ENCODE peak calls at places on chromosomes 6 and 20, in four cellular contexts. P is A549, X is HepG2, N is K562. K is an unnamed sample.
A peak's percentile ranks its signal among the peaks of the same experiment; 100 is the strongest.

GRCh38 chr20:45987108-45987780 is 15.2 kb upstream of the ZNF335 start:
- DNase-seq in P (peak; percentile 83), X (peak; percentile 73), N (peak; percentile 85), K (no peak)

GRCh38 chr20:63163596-63164560 is 52.1 kb downstream of the YTHDF1 start:
- DNase-seq in P (no peak), X (no peak), N (no peak), K (no peak)

GRCh38 chr6:133756046-133756445 is 132.9 kb upstream of the TCF21 start:
- DNase-seq in P (no peak), X (no peak), N (no peak), K (no peak)

GRCh38 chr6:65984089-65984488 is 277.1 kb upstream of the EYS start:
- DNase-seq in P (no peak), X (no peak), N (no peak), K (no peak)

GRCh38 chr6:104357928-104358327 is 501.8 kb downstream of the HACE1 start:
- DNase-seq in P (no peak), X (no peak), N (no peak), K (no peak)

GRCh38 chr6:41153451-41153850 is 696 bp downstream of the TREML1 start:
- DNase-seq in P (no peak), X (no peak), N (no peak), K (no peak)

GRCh38 chr6:27778625-27779417 is 133.4 kb downstream of the OR2B2 start:
- DNase-seq in P (no peak), X (no peak), N (no peak), K (no peak)

GRCh38 chr6:28580484-28580883 is 54.8 kb downstream of the GPX5 start:
- DNase-seq in P (no peak), X (no peak), N (no peak), K (no peak)

GRCh38 chr6:147023148-147023547 is 181.1 kb upstream of the STXBP5 start:
- DNase-seq in P (no peak), X (no peak), N (no peak), K (no peak)

GRCh38 chr20:54219751-54220426 is 12.0 kb downstream of the PFDN4 start:
- DNase-seq in P (peak; percentile 60), X (peak; percentile 61), N (no peak), K (no peak)

GRCh38 chr6:3850451-3851203 is 1.5 kb downstream of the FAM50B start:
- DNase-seq in P (no peak), X (no peak), N (no peak), K (peak; percentile 30)

GRCh38 chr20:24917056-24917455 is 32.0 kb upstream of the CST7 start:
- DNase-seq in P (no peak), X (no peak), N (no peak), K (no peak)

GRCh38 chr20:37413023-37413334 is 67.0 kb downstream of the SRC start:
- DNase-seq in P (no peak), X (no peak), N (no peak), K (no peak)

GRCh38 chr6:44151348-44152108 is 7.1 kb upstream of the CAPN11 start:
- DNase-seq in P (peak; percentile 71), X (peak; percentile 39), N (peak; percentile 88), K (no peak)

GRCh38 chr6:108260126-108260808 is 573 bp downstream of the SNX3 start:
- DNase-seq in P (peak; percentile 27), X (no peak), N (peak; percentile 67), K (peak; percentile 25)

GRCh38 chr6:14453712-14454466 is 336.3 kb downstream of the CD83 start:
- DNase-seq in P (no peak), X (no peak), N (no peak), K (no peak)

GRCh38 chr20:21820688-21821087 is 115.2 kb downstream of the PAX1 start:
- DNase-seq in P (no peak), X (no peak), N (no peak), K (no peak)

GRCh38 chr6:5201271-5201670 is 59.5 kb downstream of the LYRM4 start:
- DNase-seq in P (no peak), X (no peak), N (no peak), K (no peak)

GRCh38 chr6:134908906-134909516 is 40.9 kb downstream of the ALDH8A1 start:
- DNase-seq in P (peak; percentile 84), X (peak; percentile 7), N (peak; percentile 27), K (no peak)

GRCh38 chr6:4973972-4974885 is 29.6 kb downstream of the RPP40 start:
- DNase-seq in P (no peak), X (no peak), N (peak; percentile 33), K (no peak)

GRCh38 chr6:35202066-35202546 is 11.7 kb upstream of the SCUBE3 start:
- DNase-seq in P (no peak), X (no peak), N (no peak), K (no peak)

GRCh38 chr6:24566020-24566752 is 71.4 kb downstream of the ALDH5A1 start:
- DNase-seq in P (no peak), X (peak; percentile 30), N (no peak), K (no peak)

GRCh38 chr6:73264446-73264845 is 1.4 kb upstream of the KHDC1 start:
- DNase-seq in P (no peak), X (no peak), N (no peak), K (no peak)

GRCh38 chr6:169991031-169991390 is 239.6 kb downstream of the ERMARD start:
- DNase-seq in P (no peak), X (no peak), N (no peak), K (no peak)

GRCh38 chr6:154106251-154106650 is 67.2 kb downstream of the OPRM1 start:
- DNase-seq in P (no peak), X (no peak), N (no peak), K (no peak)

DNA sequence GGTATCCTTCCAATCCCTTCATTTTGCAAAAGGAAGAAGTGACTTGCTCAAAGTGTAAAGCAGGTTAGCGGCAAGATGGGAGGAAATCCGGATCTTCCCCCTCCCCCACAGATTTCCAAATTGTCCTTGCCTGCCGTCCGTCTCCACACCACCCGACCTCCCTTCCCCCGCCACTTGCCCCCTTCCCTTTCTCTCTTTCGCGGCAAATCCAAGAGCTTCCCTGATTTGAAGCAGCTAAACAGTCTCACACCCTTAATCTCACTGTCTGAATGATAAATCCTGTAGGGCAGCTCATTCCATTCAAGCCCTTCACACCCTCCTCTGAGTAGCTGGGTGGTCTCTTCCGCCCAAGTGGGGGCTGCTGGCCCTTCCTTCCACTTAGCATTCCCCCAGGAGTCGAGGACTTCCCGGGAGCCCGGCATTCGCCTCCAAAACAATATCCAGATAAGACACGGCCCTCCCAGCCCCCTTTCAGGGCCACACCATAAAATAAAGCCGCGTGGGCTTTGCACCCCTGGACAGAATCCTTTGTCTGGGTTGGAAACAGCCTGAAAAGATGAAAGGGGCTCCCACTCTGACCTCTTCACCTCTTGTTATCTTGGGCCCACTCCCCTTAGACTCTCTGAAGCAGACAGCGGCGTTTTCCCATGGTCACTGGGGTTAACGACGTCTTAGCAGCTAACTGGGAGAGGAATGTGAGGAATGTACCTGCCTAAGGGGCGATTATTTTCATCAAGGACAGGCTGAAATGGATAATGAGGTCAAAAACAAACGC is 44.0 kb upstream of the PIM1 start:
- DNase-seq in P (peak; percentile 58), X (peak; percentile 75), N (peak; percentile 34), K (no peak)
- TF ChIP-seq POLR2AphosphoS2 in P (no peak), X (no peak), N (no peak), K (no peak)

GRCh38 chr6:30219244-30219643 is 6.0 kb upstream of the TRIM26 start:
- DNase-seq in P (peak; percentile 58), X (peak; percentile 77), N (peak; percentile 46), K (peak; percentile 23)
- TF ChIP-seq POLR2AphosphoS2 in P (no peak), X (no peak), N (no peak), K (no peak)

DNA sequence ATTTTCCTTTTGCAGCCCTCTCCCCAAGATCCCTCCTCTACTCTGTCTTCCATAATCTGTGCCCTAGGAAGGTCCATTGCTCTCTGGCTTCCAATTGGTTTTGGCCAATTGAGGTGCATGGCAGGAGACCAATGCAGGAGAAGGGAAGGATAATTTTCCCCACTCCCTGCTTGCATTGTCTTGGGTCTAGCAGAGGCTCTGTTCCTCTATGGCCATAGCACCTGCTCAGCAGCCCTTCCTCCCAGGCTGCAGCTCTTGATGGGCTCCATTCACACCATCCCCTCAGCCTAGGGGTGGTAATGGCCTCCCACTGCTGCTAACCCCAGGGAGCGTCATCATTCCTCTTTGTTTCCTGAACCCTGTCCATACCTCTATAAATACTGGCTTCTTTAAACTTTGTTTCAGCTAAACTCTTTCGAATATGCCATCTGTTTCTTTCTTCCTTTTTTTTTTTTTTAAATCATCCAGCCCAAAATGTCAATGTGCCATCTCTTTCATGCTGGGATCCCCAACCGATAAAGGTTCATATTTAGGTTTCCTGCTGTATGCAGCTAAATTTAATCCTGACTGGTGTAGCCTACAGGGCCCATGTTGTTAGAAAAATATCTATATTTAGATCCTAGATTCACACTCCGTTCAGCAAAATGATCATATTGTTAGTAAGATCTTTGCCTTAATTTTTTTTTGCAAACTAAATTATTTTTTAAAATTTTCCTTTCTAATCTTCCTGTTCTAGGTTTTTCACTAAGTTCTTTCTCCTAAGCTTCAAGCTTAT is 63.8 kb downstream of the HECA start:
- DNase-seq in P (no peak), X (no peak), N (no peak), K (no peak)
- TF ChIP-seq POLR2AphosphoS2 in P (no peak), X (no peak), N (no peak), K (no peak)

GRCh38 chr20:7248392-7248992 is 481.0 kb downstream of the BMP2 start:
- DNase-seq in P (no peak), X (no peak), N (no peak), K (no peak)
- TF ChIP-seq POLR2AphosphoS2 in P (no peak), X (no peak), N (no peak), K (no peak)

DNA sequence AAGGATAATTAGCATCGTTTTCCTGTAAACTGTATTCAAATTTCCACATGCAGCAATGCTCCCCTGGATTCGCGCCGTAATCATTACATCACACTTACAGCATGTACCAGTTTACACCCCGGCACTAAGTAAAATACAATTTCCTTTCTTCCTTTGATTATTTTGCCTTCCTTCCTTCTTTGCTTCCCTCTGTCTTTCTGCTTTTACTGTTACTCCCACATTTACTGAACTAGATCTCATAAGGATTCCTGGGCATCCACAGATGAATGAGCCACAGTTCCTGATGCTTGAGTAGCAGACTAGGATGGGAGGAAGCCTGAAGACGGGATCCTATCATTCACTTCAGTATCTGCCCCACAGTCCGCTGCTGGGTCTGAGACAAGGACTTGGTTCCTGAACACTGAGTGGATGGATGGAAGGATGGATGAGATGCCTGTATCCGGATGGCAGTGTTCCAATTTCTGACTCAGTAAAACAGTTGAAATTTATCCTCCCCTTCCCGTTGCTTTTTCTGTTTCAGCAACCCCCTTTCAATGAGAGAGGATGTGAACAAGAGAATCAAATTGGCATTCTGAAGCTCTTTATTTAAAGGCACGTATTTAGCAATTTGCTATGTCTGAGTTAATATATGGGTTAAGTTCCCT is 174.7 kb downstream of the GJA10 start:
- DNase-seq in P (no peak), X (no peak), N (no peak), K (no peak)
- TF ChIP-seq POLR2AphosphoS2 in P (no peak), X (no peak), N (no peak), K (no peak)

K was measured in GM12878.